ENCODE peak calls at places on chromosomes 12 and 14, in eight cellular contexts. One of them, this sample, is unnamed.

GRCh38 chr14:34465069-34465859 is 3.2 kb upstream of the SPTSSA start:
- DNase-seq in AG08396: no peak
- DNase-seq in activated T-cell treated with anti-CD3 and anti-CD28 coated beads, Interleukin-2, amount 50 U/mL, for 1 hour: no peak
- DNase-seq in aorta: no peak
- DNase-seq in stimulated activated effector memory CD8-positive, alpha-beta T cell treated with anti-CD3 and anti-CD28 coated beads, Interleukin-12 subunit alpha, Interleukin-12 subunit beta, amount 100 ng/mL, for 72 hours: no peak
- DNase-seq in T follicular helper cell: no peak
- DNase-seq in ACHN: peak
- DNase-seq in NCI-H2029: peak
- DNase-seq in this sample: no peak

GRCh38 chr14:91302391-91302790 is 57.9 kb upstream of the GPR68 start:
- DNase-seq in stimulated activated effector memory CD8-positive, alpha-beta T cell treated with anti-CD3 and anti-CD28 coated beads, Interleukin-12 subunit alpha, Interleukin-12 subunit beta, amount 100 ng/mL, for 72 hours: no peak
- DNase-seq in aorta: no peak
- DNase-seq in NCI-H2029: no peak
- DNase-seq in T follicular helper cell: no peak
- DNase-seq in AG08396: no peak
- DNase-seq in activated T-cell treated with anti-CD3 and anti-CD28 coated beads, Interleukin-2, amount 50 U/mL, for 1 hour: no peak
- DNase-seq in ACHN: no peak
- DNase-seq in this sample: no peak

GRCh38 chr12:59403259-59403932 is 192.4 kb upstream of the SLC16A7 start:
- DNase-seq in stimulated activated effector memory CD8-positive, alpha-beta T cell treated with anti-CD3 and anti-CD28 coated beads, Interleukin-12 subunit alpha, Interleukin-12 subunit beta, amount 100 ng/mL, for 72 hours: no peak
- DNase-seq in ACHN: peak
- DNase-seq in activated T-cell treated with anti-CD3 and anti-CD28 coated beads, Interleukin-2, amount 50 U/mL, for 1 hour: no peak
- DNase-seq in AG08396: peak
- DNase-seq in NCI-H2029: peak
- DNase-seq in T follicular helper cell: peak
- DNase-seq in aorta: no peak
- DNase-seq in this sample: peak

GRCh38 chr14:49687942-49688700 is at the start of gene POLE2:
- DNase-seq in T follicular helper cell: peak
- DNase-seq in aorta: peak
- DNase-seq in ACHN: peak
- DNase-seq in activated T-cell treated with anti-CD3 and anti-CD28 coated beads, Interleukin-2, amount 50 U/mL, for 1 hour: peak
- DNase-seq in AG08396: peak
- DNase-seq in NCI-H2029: peak
- DNase-seq in stimulated activated effector memory CD8-positive, alpha-beta T cell treated with anti-CD3 and anti-CD28 coated beads, Interleukin-12 subunit alpha, Interleukin-12 subunit beta, amount 100 ng/mL, for 72 hours: peak
- DNase-seq in this sample: peak

GRCh38 chr12:50221228-50222008 is 54.2 kb upstream of the CERS5 start:
- DNase-seq in aorta: no peak
- DNase-seq in AG08396: no peak
- DNase-seq in NCI-H2029: peak
- DNase-seq in ACHN: no peak
- DNase-seq in stimulated activated effector memory CD8-positive, alpha-beta T cell treated with anti-CD3 and anti-CD28 coated beads, Interleukin-12 subunit alpha, Interleukin-12 subunit beta, amount 100 ng/mL, for 72 hours: no peak
- DNase-seq in activated T-cell treated with anti-CD3 and anti-CD28 coated beads, Interleukin-2, amount 50 U/mL, for 1 hour: no peak
- DNase-seq in T follicular helper cell: no peak
- DNase-seq in this sample: no peak

GRCh38 chr12:131105736-131106356 is 152.1 kb downstream of the ADGRD1 start:
- DNase-seq in stimulated activated effector memory CD8-positive, alpha-beta T cell treated with anti-CD3 and anti-CD28 coated beads, Interleukin-12 subunit alpha, Interleukin-12 subunit beta, amount 100 ng/mL, for 72 hours: peak
- DNase-seq in NCI-H2029: no peak
- DNase-seq in AG08396: no peak
- DNase-seq in ACHN: no peak
- DNase-seq in activated T-cell treated with anti-CD3 and anti-CD28 coated beads, Interleukin-2, amount 50 U/mL, for 1 hour: peak
- DNase-seq in aorta: peak
- DNase-seq in T follicular helper cell: peak
- DNase-seq in this sample: no peak

GRCh38 chr12:119468286-119468685 is 125.3 kb upstream of the TMEM233 start:
- DNase-seq in AG08396: no peak
- DNase-seq in stimulated activated effector memory CD8-positive, alpha-beta T cell treated with anti-CD3 and anti-CD28 coated beads, Interleukin-12 subunit alpha, Interleukin-12 subunit beta, amount 100 ng/mL, for 72 hours: no peak
- DNase-seq in NCI-H2029: no peak
- DNase-seq in T follicular helper cell: no peak
- DNase-seq in activated T-cell treated with anti-CD3 and anti-CD28 coated beads, Interleukin-2, amount 50 U/mL, for 1 hour: no peak
- DNase-seq in aorta: no peak
- DNase-seq in ACHN: no peak
- DNase-seq in this sample: no peak

GRCh38 chr12:54465857-54466499 is 7.4 kb downstream of the GTSF1 start:
- DNase-seq in stimulated activated effector memory CD8-positive, alpha-beta T cell treated with anti-CD3 and anti-CD28 coated beads, Interleukin-12 subunit alpha, Interleukin-12 subunit beta, amount 100 ng/mL, for 72 hours: no peak
- DNase-seq in aorta: no peak
- DNase-seq in activated T-cell treated with anti-CD3 and anti-CD28 coated beads, Interleukin-2, amount 50 U/mL, for 1 hour: no peak
- DNase-seq in AG08396: no peak
- DNase-seq in T follicular helper cell: no peak
- DNase-seq in NCI-H2029: no peak
- DNase-seq in ACHN: no peak
- DNase-seq in this sample: no peak

GRCh38 chr14:50156111-50156510 is 39.7 kb upstream of the VCPKMT start:
- DNase-seq in activated T-cell treated with anti-CD3 and anti-CD28 coated beads, Interleukin-2, amount 50 U/mL, for 1 hour: no peak
- DNase-seq in stimulated activated effector memory CD8-positive, alpha-beta T cell treated with anti-CD3 and anti-CD28 coated beads, Interleukin-12 subunit alpha, Interleukin-12 subunit beta, amount 100 ng/mL, for 72 hours: no peak
- DNase-seq in T follicular helper cell: no peak
- DNase-seq in ACHN: no peak
- DNase-seq in aorta: no peak
- DNase-seq in AG08396: no peak
- DNase-seq in NCI-H2029: no peak
- DNase-seq in this sample: no peak

GRCh38 chr12:122182887-122183587 is at the start of gene LRRC43:
- DNase-seq in stimulated activated effector memory CD8-positive, alpha-beta T cell treated with anti-CD3 and anti-CD28 coated beads, Interleukin-12 subunit alpha, Interleukin-12 subunit beta, amount 100 ng/mL, for 72 hours: no peak
- DNase-seq in T follicular helper cell: no peak
- DNase-seq in NCI-H2029: peak
- DNase-seq in AG08396: peak
- DNase-seq in aorta: peak
- DNase-seq in activated T-cell treated with anti-CD3 and anti-CD28 coated beads, Interleukin-2, amount 50 U/mL, for 1 hour: peak
- DNase-seq in ACHN: no peak
- DNase-seq in this sample: peak

GRCh38 chr12:112980491-112981158 is 2.3 kb downstream of the OAS2 start:
- DNase-seq in ACHN: no peak
- DNase-seq in AG08396: no peak
- DNase-seq in T follicular helper cell: no peak
- DNase-seq in NCI-H2029: no peak
- DNase-seq in aorta: no peak
- DNase-seq in activated T-cell treated with anti-CD3 and anti-CD28 coated beads, Interleukin-2, amount 50 U/mL, for 1 hour: no peak
- DNase-seq in stimulated activated effector memory CD8-positive, alpha-beta T cell treated with anti-CD3 and anti-CD28 coated beads, Interleukin-12 subunit alpha, Interleukin-12 subunit beta, amount 100 ng/mL, for 72 hours: no peak
- DNase-seq in this sample: no peak

This sample was measured in progenitor cell of endocrine pancreas.